ENCODE peak calls at places on chromosomes 12 and 14, in eight cellular contexts. One of them, this sample, is unnamed. For H3K27me3, the result is how much of the 10 kb centered on the place peaks cover.

GRCh38 chr12:75568387-75568786 is 57.0 kb upstream of the KRR1 start:
- DNase-seq in BJ: no peak
- DNase-seq in fibroblast of lung: peak
- DNase-seq in suprapubic skin: no peak
- DNase-seq in dorsolateral prefrontal cortex: no peak
- DNase-seq in left ventricle myocardium inferior: no peak
- DNase-seq in CD8-positive, alpha-beta memory T cell: no peak
- DNase-seq in lung: no peak
- DNase-seq in this sample: no peak

GRCh38 chr14:52117433-52117832 is 48.6 kb upstream of the NID2 start:
- DNase-seq in lung: no peak
- DNase-seq in dorsolateral prefrontal cortex: no peak
- DNase-seq in CD8-positive, alpha-beta memory T cell: no peak
- DNase-seq in fibroblast of lung: peak
- DNase-seq in suprapubic skin: no peak
- DNase-seq in left ventricle myocardium inferior: peak
- DNase-seq in BJ: no peak
- DNase-seq in this sample: no peak

GRCh38 chr14:74733241-74733640 is 20.3 kb downstream of the FCF1 start:
- DNase-seq in dorsolateral prefrontal cortex: no peak
- DNase-seq in left ventricle myocardium inferior: no peak
- DNase-seq in suprapubic skin: no peak
- DNase-seq in fibroblast of lung: no peak
- DNase-seq in lung: no peak
- DNase-seq in BJ: no peak
- DNase-seq in CD8-positive, alpha-beta memory T cell: no peak
- DNase-seq in this sample: no peak

GRCh38 chr12:115485503-115485902 is 792.0 kb downstream of the MED13L start:
- DNase-seq in left ventricle myocardium inferior: no peak
- DNase-seq in lung: no peak
- DNase-seq in suprapubic skin: no peak
- DNase-seq in fibroblast of lung: no peak
- DNase-seq in dorsolateral prefrontal cortex: no peak
- DNase-seq in CD8-positive, alpha-beta memory T cell: no peak
- DNase-seq in BJ: no peak
- DNase-seq in this sample: no peak

GRCh38 chr12:9730591-9730990 is 2.3 kb downstream of the CLECL1 start:
- DNase-seq in dorsolateral prefrontal cortex: no peak
- DNase-seq in CD8-positive, alpha-beta memory T cell: no peak
- DNase-seq in left ventricle myocardium inferior: no peak
- DNase-seq in fibroblast of lung: no peak
- DNase-seq in lung: no peak
- DNase-seq in suprapubic skin: no peak
- DNase-seq in BJ: no peak
- DNase-seq in this sample: no peak

GRCh38 chr12:65776994-65777393 is 47.3 kb upstream of the HMGA2 start:
- DNase-seq in dorsolateral prefrontal cortex: no peak
- DNase-seq in CD8-positive, alpha-beta memory T cell: no peak
- DNase-seq in suprapubic skin: no peak
- DNase-seq in left ventricle myocardium inferior: no peak
- DNase-seq in BJ: no peak
- DNase-seq in fibroblast of lung: no peak
- DNase-seq in lung: no peak
- DNase-seq in this sample: no peak

GRCh38 chr12:130433411-130433810 is 95.7 kb downstream of the PIWIL1 start:
- DNase-seq in suprapubic skin: no peak
- DNase-seq in lung: no peak
- DNase-seq in BJ: no peak
- DNase-seq in dorsolateral prefrontal cortex: no peak
- DNase-seq in fibroblast of lung: no peak
- DNase-seq in left ventricle myocardium inferior: no peak
- DNase-seq in CD8-positive, alpha-beta memory T cell: no peak
- DNase-seq in this sample: no peak

GRCh38 chr14:81449114-81449513 is 49.0 kb upstream of the STON2 start:
- DNase-seq in suprapubic skin: peak
- DNase-seq in left ventricle myocardium inferior: peak
- DNase-seq in CD8-positive, alpha-beta memory T cell: no peak
- DNase-seq in fibroblast of lung: peak
- DNase-seq in lung: no peak
- DNase-seq in BJ: no peak
- DNase-seq in dorsolateral prefrontal cortex: no peak
- DNase-seq in this sample: no peak

GRCh38 chr12:28507867-28508266 is 317.6 kb downstream of the CCDC91 start:
- DNase-seq in left ventricle myocardium inferior: no peak
- DNase-seq in fibroblast of lung: no peak
- DNase-seq in lung: no peak
- DNase-seq in BJ: no peak
- DNase-seq in CD8-positive, alpha-beta memory T cell: no peak
- DNase-seq in dorsolateral prefrontal cortex: no peak
- DNase-seq in suprapubic skin: no peak
- DNase-seq in this sample: no peak

GRCh38 chr12:109246221-109246620 is 62.9 kb downstream of the FOXN4 start:
- DNase-seq in suprapubic skin: no peak
- DNase-seq in left ventricle myocardium inferior: no peak
- DNase-seq in fibroblast of lung: no peak
- DNase-seq in BJ: no peak
- DNase-seq in CD8-positive, alpha-beta memory T cell: no peak
- DNase-seq in dorsolateral prefrontal cortex: no peak
- DNase-seq in lung: no peak
- DNase-seq in this sample: no peak

GRCh38 chr12:132338311-132338710 is 8.9 kb upstream of the GALNT9 start:
- DNase-seq in CD8-positive, alpha-beta memory T cell: no peak
- DNase-seq in left ventricle myocardium inferior: no peak
- DNase-seq in fibroblast of lung: no peak
- DNase-seq in dorsolateral prefrontal cortex: no peak
- DNase-seq in BJ: no peak
- DNase-seq in suprapubic skin: no peak
- DNase-seq in lung: no peak
- DNase-seq in this sample: no peak
- H3K27me3 ChIP-seq in CD8-positive, alpha-beta memory T cell: under half
- H3K27me3 ChIP-seq in left ventricle myocardium inferior: half or more
- H3K27me3 ChIP-seq in fibroblast of lung: under half
- H3K27me3 ChIP-seq in dorsolateral prefrontal cortex: under half
- H3K27me3 ChIP-seq in BJ: under half
- H3K27me3 ChIP-seq in suprapubic skin: half or more
- H3K27me3 ChIP-seq in lung: under half
- H3K27me3 ChIP-seq in this sample: under half

GRCh38 chr14:37593496-37594237 is 1.4 kb downstream of the FOXA1 start:
- DNase-seq in CD8-positive, alpha-beta memory T cell: no peak
- DNase-seq in BJ: no peak
- DNase-seq in suprapubic skin: no peak
- DNase-seq in fibroblast of lung: no peak
- DNase-seq in lung: no peak
- DNase-seq in left ventricle myocardium inferior: no peak
- DNase-seq in dorsolateral prefrontal cortex: no peak
- DNase-seq in this sample: no peak
- H3K27me3 ChIP-seq in CD8-positive, alpha-beta memory T cell: under half
- H3K27me3 ChIP-seq in BJ: half or more
- H3K27me3 ChIP-seq in suprapubic skin: half or more
- H3K27me3 ChIP-seq in fibroblast of lung: half or more
- H3K27me3 ChIP-seq in lung: under half
- H3K27me3 ChIP-seq in left ventricle myocardium inferior: half or more
- H3K27me3 ChIP-seq in dorsolateral prefrontal cortex: half or more
- H3K27me3 ChIP-seq in this sample: under half

GRCh38 chr14:92302481-92302880 is 20.5 kb upstream of the SLC24A4 start:
- DNase-seq in suprapubic skin: no peak
- DNase-seq in fibroblast of lung: no peak
- DNase-seq in lung: no peak
- DNase-seq in dorsolateral prefrontal cortex: no peak
- DNase-seq in left ventricle myocardium inferior: no peak
- DNase-seq in CD8-positive, alpha-beta memory T cell: no peak
- DNase-seq in BJ: no peak
- DNase-seq in this sample: no peak
- H3K27me3 ChIP-seq in suprapubic skin: under half
- H3K27me3 ChIP-seq in fibroblast of lung: under half
- H3K27me3 ChIP-seq in lung: under half
- H3K27me3 ChIP-seq in dorsolateral prefrontal cortex: under half
- H3K27me3 ChIP-seq in left ventricle myocardium inferior: under half
- H3K27me3 ChIP-seq in CD8-positive, alpha-beta memory T cell: under half
- H3K27me3 ChIP-seq in BJ: under half
- H3K27me3 ChIP-seq in this sample: under half

GRCh38 chr14:37597538-37598084 is 2.2 kb downstream of the TTC6 start:
- DNase-seq in dorsolateral prefrontal cortex: no peak
- DNase-seq in BJ: no peak
- DNase-seq in suprapubic skin: peak
- DNase-seq in CD8-positive, alpha-beta memory T cell: no peak
- DNase-seq in lung: no peak
- DNase-seq in fibroblast of lung: no peak
- DNase-seq in left ventricle myocardium inferior: no peak
- DNase-seq in this sample: no peak
- H3K27me3 ChIP-seq in dorsolateral prefrontal cortex: half or more
- H3K27me3 ChIP-seq in BJ: half or more
- H3K27me3 ChIP-seq in suprapubic skin: half or more
- H3K27me3 ChIP-seq in CD8-positive, alpha-beta memory T cell: half or more
- H3K27me3 ChIP-seq in lung: under half
- H3K27me3 ChIP-seq in fibroblast of lung: half or more
- H3K27me3 ChIP-seq in left ventricle myocardium inferior: half or more
- H3K27me3 ChIP-seq in this sample: under half

This sample was measured in esophagus squamous epithelium.